ENCODE peak calls at places on chromosomes 4 and X, in eight cellular contexts. One of them, this sample, is unnamed.

GRCh38 chr4:40562681-40563080 is 67.0 kb downstream of the RBM47 start:
- DNase-seq in adrenal gland: no peak
- DNase-seq in kidney: no peak
- DNase-seq in AG09309: no peak
- DNase-seq in A549: no peak
- DNase-seq in prostate gland: no peak
- DNase-seq in AG10803: no peak
- DNase-seq in GM13976: no peak
- DNase-seq in this sample: no peak

GRCh38 chr4:102715057-102715456 is 45.7 kb downstream of the MANBA start:
- DNase-seq in AG10803: peak
- DNase-seq in kidney: no peak
- DNase-seq in adrenal gland: no peak
- DNase-seq in A549: no peak
- DNase-seq in AG09309: no peak
- DNase-seq in prostate gland: no peak
- DNase-seq in GM13976: no peak
- DNase-seq in this sample: peak

GRCh38 chrX:74363914-74364313 is 57.4 kb upstream of the SLC16A2 start:
- DNase-seq in GM13976: no peak
- DNase-seq in AG10803: no peak
- DNase-seq in adrenal gland: no peak
- DNase-seq in A549: no peak
- DNase-seq in kidney: no peak
- DNase-seq in AG09309: no peak
- DNase-seq in prostate gland: no peak
- DNase-seq in this sample: no peak

GRCh38 chr4:21688596-21689265 is 259.8 kb downstream of the KCNIP4 start:
- DNase-seq in AG09309: no peak
- DNase-seq in kidney: no peak
- DNase-seq in AG10803: no peak
- DNase-seq in prostate gland: no peak
- DNase-seq in GM13976: no peak
- DNase-seq in adrenal gland: no peak
- DNase-seq in A549: no peak
- DNase-seq in this sample: peak

GRCh38 chr4:94690851-94691254 is 66.9 kb upstream of the BMPR1B start:
- DNase-seq in GM13976: no peak
- DNase-seq in prostate gland: no peak
- DNase-seq in kidney: no peak
- DNase-seq in AG10803: peak
- DNase-seq in adrenal gland: no peak
- DNase-seq in A549: peak
- DNase-seq in AG09309: peak
- DNase-seq in this sample: peak

GRCh38 chr4:74375824-74376426 is 11.0 kb downstream of the EREG start:
- DNase-seq in AG10803: no peak
- DNase-seq in prostate gland: no peak
- DNase-seq in AG09309: no peak
- DNase-seq in kidney: no peak
- DNase-seq in GM13976: no peak
- DNase-seq in adrenal gland: no peak
- DNase-seq in A549: no peak
- DNase-seq in this sample: no peak

GRCh38 chr4:109729155-109729562 is 711 bp downstream of the PLA2G12A start:
- DNase-seq in adrenal gland: peak
- DNase-seq in GM13976: peak
- DNase-seq in kidney: no peak
- DNase-seq in AG10803: no peak
- DNase-seq in prostate gland: no peak
- DNase-seq in AG09309: no peak
- DNase-seq in A549: peak
- DNase-seq in this sample: peak

GRCh38 chrX:45781901-45782553 is 581.4 kb upstream of the DIPK2B start:
- DNase-seq in prostate gland: no peak
- DNase-seq in kidney: no peak
- DNase-seq in A549: peak
- DNase-seq in AG10803: peak
- DNase-seq in adrenal gland: peak
- DNase-seq in AG09309: no peak
- DNase-seq in GM13976: no peak
- DNase-seq in this sample: peak

GRCh38 chr4:81896936-81897335 is 425.2 kb upstream of the RASGEF1B start:
- DNase-seq in A549: no peak
- DNase-seq in AG10803: no peak
- DNase-seq in adrenal gland: no peak
- DNase-seq in prostate gland: no peak
- DNase-seq in AG09309: no peak
- DNase-seq in GM13976: no peak
- DNase-seq in kidney: no peak
- DNase-seq in this sample: no peak

GRCh38 chrX:71650333-71650969 is 16.9 kb upstream of the LOC101059915 start:
- DNase-seq in prostate gland: no peak
- DNase-seq in AG10803: no peak
- DNase-seq in A549: peak
- DNase-seq in kidney: no peak
- DNase-seq in GM13976: no peak
- DNase-seq in adrenal gland: peak
- DNase-seq in AG09309: no peak
- DNase-seq in this sample: peak

GRCh38 chrX:66672106-66672505 is 33.2 kb upstream of the EDA2R start:
- DNase-seq in AG10803: no peak
- DNase-seq in GM13976: no peak
- DNase-seq in A549: no peak
- DNase-seq in kidney: no peak
- DNase-seq in prostate gland: no peak
- DNase-seq in adrenal gland: no peak
- DNase-seq in AG09309: no peak
- DNase-seq in this sample: no peak

GRCh38 chrX:151042852-151043251 is 59.7 kb downstream of the HMGB3 start:
- DNase-seq in kidney: no peak
- DNase-seq in AG09309: no peak
- DNase-seq in adrenal gland: no peak
- DNase-seq in AG10803: no peak
- DNase-seq in GM13976: no peak
- DNase-seq in prostate gland: no peak
- DNase-seq in A549: no peak
- DNase-seq in this sample: no peak

GRCh38 chr4:94582517-94582916 is 130.8 kb downstream of the PDLIM5 start:
- DNase-seq in AG10803: peak
- DNase-seq in prostate gland: no peak
- DNase-seq in adrenal gland: no peak
- DNase-seq in kidney: no peak
- DNase-seq in AG09309: no peak
- DNase-seq in GM13976: no peak
- DNase-seq in A549: no peak
- DNase-seq in this sample: peak

GRCh38 chr4:73405138-73405537 is 1.1 kb downstream of the ALB start:
- DNase-seq in kidney: no peak
- DNase-seq in A549: no peak
- DNase-seq in adrenal gland: no peak
- DNase-seq in AG10803: no peak
- DNase-seq in AG09309: no peak
- DNase-seq in GM13976: no peak
- DNase-seq in prostate gland: no peak
- DNase-seq in this sample: no peak

GRCh38 chr4:77203380-77204197 is 46.6 kb downstream of the CCNG2 start:
- DNase-seq in adrenal gland: peak
- DNase-seq in GM13976: peak
- DNase-seq in A549: peak
- DNase-seq in AG09309: peak
- DNase-seq in AG10803: peak
- DNase-seq in prostate gland: peak
- DNase-seq in kidney: no peak
- DNase-seq in this sample: peak

GRCh38 chr4:89814362-89814761 is 22.6 kb downstream of the SNCA start:
- DNase-seq in adrenal gland: no peak
- DNase-seq in A549: no peak
- DNase-seq in GM13976: no peak
- DNase-seq in AG10803: no peak
- DNase-seq in AG09309: no peak
- DNase-seq in prostate gland: no peak
- DNase-seq in kidney: no peak
- DNase-seq in this sample: no peak

GRCh38 chr4:3261411-3262207 is 12.7 kb downstream of the MSANTD1 start:
- DNase-seq in AG09309: no peak
- DNase-seq in prostate gland: no peak
- DNase-seq in A549: no peak
- DNase-seq in GM13976: no peak
- DNase-seq in adrenal gland: no peak
- DNase-seq in kidney: peak
- DNase-seq in AG10803: no peak
- DNase-seq in this sample: no peak

GRCh38 chr4:176261481-176261880 is 7.5 kb downstream of the ASB5 start:
- DNase-seq in adrenal gland: no peak
- DNase-seq in kidney: no peak
- DNase-seq in prostate gland: no peak
- DNase-seq in AG10803: peak
- DNase-seq in A549: no peak
- DNase-seq in AG09309: no peak
- DNase-seq in GM13976: no peak
- DNase-seq in this sample: no peak

GRCh38 chr4:4327652-4328121 is 37.6 kb downstream of the ZBTB49 start:
- DNase-seq in GM13976: peak
- DNase-seq in AG10803: peak
- DNase-seq in prostate gland: no peak
- DNase-seq in AG09309: no peak
- DNase-seq in kidney: peak
- DNase-seq in adrenal gland: peak
- DNase-seq in A549: peak
- DNase-seq in this sample: peak

GRCh38 chr4:82431026-82431745 is 796 bp downstream of the ENOPH1 start:
- DNase-seq in prostate gland: peak
- DNase-seq in adrenal gland: no peak
- DNase-seq in kidney: peak
- DNase-seq in AG09309: no peak
- DNase-seq in GM13976: peak
- DNase-seq in A549: peak
- DNase-seq in AG10803: peak
- DNase-seq in this sample: peak

GRCh38 chr4:177505171-177505615 is 63.0 kb upstream of the AGA start:
- DNase-seq in A549: no peak
- DNase-seq in AG10803: no peak
- DNase-seq in AG09309: no peak
- DNase-seq in prostate gland: no peak
- DNase-seq in kidney: no peak
- DNase-seq in adrenal gland: no peak
- DNase-seq in GM13976: no peak
- DNase-seq in this sample: no peak
- TF ChIP-seq CTCF in A549: no peak
- TF ChIP-seq CTCF in AG10803: no peak
- TF ChIP-seq CTCF in AG09309: no peak
- TF ChIP-seq CTCF in prostate gland: no peak
- TF ChIP-seq CTCF in kidney: no peak
- TF ChIP-seq CTCF in adrenal gland: no peak
- TF ChIP-seq CTCF in GM13976: no peak
- TF ChIP-seq CTCF in this sample: no peak

GRCh38 chr4:16642897-16643296 is 255.5 kb downstream of the LDB2 start:
- DNase-seq in adrenal gland: no peak
- DNase-seq in kidney: no peak
- DNase-seq in GM13976: no peak
- DNase-seq in AG09309: no peak
- DNase-seq in AG10803: no peak
- DNase-seq in prostate gland: no peak
- DNase-seq in A549: no peak
- DNase-seq in this sample: peak
- TF ChIP-seq CTCF in adrenal gland: no peak
- TF ChIP-seq CTCF in kidney: no peak
- TF ChIP-seq CTCF in GM13976: no peak
- TF ChIP-seq CTCF in AG09309: peak
- TF ChIP-seq CTCF in AG10803: peak
- TF ChIP-seq CTCF in prostate gland: no peak
- TF ChIP-seq CTCF in A549: peak
- TF ChIP-seq CTCF in this sample: peak

GRCh38 chr4:151866266-151866918 is 105.6 kb upstream of the GATB start:
- DNase-seq in A549: no peak
- DNase-seq in AG09309: peak
- DNase-seq in GM13976: no peak
- DNase-seq in kidney: no peak
- DNase-seq in AG10803: no peak
- DNase-seq in adrenal gland: peak
- DNase-seq in prostate gland: no peak
- DNase-seq in this sample: no peak
- TF ChIP-seq CTCF in A549: no peak
- TF ChIP-seq CTCF in AG09309: peak
- TF ChIP-seq CTCF in GM13976: no peak
- TF ChIP-seq CTCF in kidney: no peak
- TF ChIP-seq CTCF in AG10803: no peak
- TF ChIP-seq CTCF in adrenal gland: no peak
- TF ChIP-seq CTCF in prostate gland: no peak
- TF ChIP-seq CTCF in this sample: no peak

DNA sequence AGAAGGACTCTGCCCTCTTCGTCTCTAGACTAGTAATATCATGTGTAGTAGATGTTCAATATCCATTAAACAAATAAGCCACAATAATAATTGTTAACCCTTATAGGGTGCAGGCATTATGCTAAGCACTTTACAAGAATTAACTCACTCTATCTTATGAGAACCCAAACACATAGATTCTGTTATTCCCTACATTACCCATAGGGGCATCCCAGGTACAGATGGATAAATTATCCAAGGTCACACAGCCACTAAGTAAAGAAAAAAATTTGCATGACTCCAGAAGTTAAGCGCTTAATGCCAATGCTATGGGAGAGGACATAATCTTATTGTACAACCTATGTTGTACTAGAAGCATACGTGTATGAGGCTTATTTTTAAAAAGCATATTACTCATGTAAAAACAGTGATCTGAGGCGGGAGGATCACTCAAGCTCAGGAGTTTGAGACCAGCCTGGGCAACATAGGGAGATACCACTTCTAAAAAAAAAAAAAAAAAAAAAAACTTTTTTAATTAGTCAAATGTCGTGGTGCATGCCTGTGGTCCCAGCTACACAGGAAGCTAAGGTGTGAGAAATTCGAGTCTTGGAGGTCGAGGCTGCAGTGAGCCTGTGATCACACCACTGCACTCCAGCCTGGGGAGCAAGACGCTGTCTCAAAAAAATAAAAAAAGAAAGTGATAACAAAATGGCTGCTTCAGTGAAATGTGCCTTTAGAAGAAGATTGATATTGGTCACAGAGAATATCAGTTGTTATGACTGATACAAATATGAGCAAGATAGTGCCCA is 13.6 kb downstream of the LDB2 start:
- DNase-seq in prostate gland: no peak
- DNase-seq in GM13976: no peak
- DNase-seq in AG09309: no peak
- DNase-seq in adrenal gland: no peak
- DNase-seq in A549: no peak
- DNase-seq in AG10803: no peak
- DNase-seq in kidney: no peak
- DNase-seq in this sample: no peak
- TF ChIP-seq CTCF in prostate gland: no peak
- TF ChIP-seq CTCF in GM13976: no peak
- TF ChIP-seq CTCF in AG09309: no peak
- TF ChIP-seq CTCF in adrenal gland: no peak
- TF ChIP-seq CTCF in A549: no peak
- TF ChIP-seq CTCF in AG10803: peak
- TF ChIP-seq CTCF in kidney: no peak
- TF ChIP-seq CTCF in this sample: no peak

GRCh38 chr4:152705918-152706317 is 26.1 kb upstream of the TMEM154 start:
- DNase-seq in GM13976: no peak
- DNase-seq in AG09309: no peak
- DNase-seq in prostate gland: no peak
- DNase-seq in AG10803: no peak
- DNase-seq in adrenal gland: no peak
- DNase-seq in kidney: no peak
- DNase-seq in A549: no peak
- DNase-seq in this sample: no peak
- TF ChIP-seq CTCF in GM13976: no peak
- TF ChIP-seq CTCF in AG09309: no peak
- TF ChIP-seq CTCF in prostate gland: no peak
- TF ChIP-seq CTCF in AG10803: no peak
- TF ChIP-seq CTCF in adrenal gland: no peak
- TF ChIP-seq CTCF in kidney: no peak
- TF ChIP-seq CTCF in A549: no peak
- TF ChIP-seq CTCF in this sample: peak